ENCODE peak calls at places on chromosomes 4 and X, in ten cellular contexts. Z is DND-41, S is body of pancreas, X is upper lobe of left lung, O is neural progenitor cell, J is keratinocyte, F is tibial artery, U is cardiac fibroblast, G is A549, W is colonic mucosa. Y is an unnamed sample.

GRCh38 chrX:73849054-73849453 is 286.1 kb downstream of the CHIC1 start:
- DNase-seq in Z (no peak), S (no peak), X (no peak), O (peak), J (no peak), F (no peak), U (no peak), G (no peak), W (no peak), Y (no peak)

GRCh38 chr4:81606796-81607550 is 135.3 kb upstream of the RASGEF1B start:
- DNase-seq in Z (no peak), S (peak), X (no peak), O (no peak), J (no peak), F (peak), U (peak), G (no peak), W (peak), Y (no peak)

GRCh38 chr4:108742451-108742850 is 20.4 kb downstream of the ETNPPL start:
- DNase-seq in Z (no peak), S (no peak), X (no peak), O (peak), J (no peak), F (no peak), U (no peak), G (no peak), W (no peak), Y (no peak)

GRCh38 chrX:17414839-17415238 is 39.8 kb downstream of the NHS start:
- DNase-seq in Z (no peak), S (peak), X (no peak), O (peak), J (no peak), F (peak), U (no peak), G (no peak), W (peak), Y (no peak)

GRCh38 chr4:65453398-65453797 is 216.9 kb downstream of the EPHA5 start:
- DNase-seq in Z (no peak), S (no peak), X (no peak), O (no peak), J (no peak), F (no peak), U (no peak), G (no peak), W (no peak), Y (no peak)

GRCh38 chrX:154399527-154400368 is 1.6 kb downstream of the RPL10 start:
- DNase-seq in Z (no peak), S (no peak), X (no peak), O (no peak), J (no peak), F (no peak), U (peak), G (no peak), W (no peak), Y (no peak)

GRCh38 chrX:85503258-85504158 is 124.0 kb upstream of the POF1B start:
- DNase-seq in Z (no peak), S (no peak), X (no peak), O (no peak), J (peak), F (no peak), U (no peak), G (no peak), W (no peak), Y (no peak)

GRCh38 chrX:150504399-150505186 is 63.8 kb upstream of the MTM1 start:
- DNase-seq in Z (no peak), S (peak), X (no peak), O (peak), J (no peak), F (no peak), U (no peak), G (no peak), W (no peak), Y (no peak)

GRCh38 chrX:19824603-19825002 is 62.8 kb downstream of the SH3KBP1 start:
- DNase-seq in Z (no peak), S (no peak), X (no peak), O (no peak), J (no peak), F (no peak), U (no peak), G (no peak), W (no peak), Y (no peak)

GRCh38 chr4:125703443-125703842 is 388.7 kb downstream of the FAT4 start:
- DNase-seq in Z (no peak), S (no peak), X (no peak), O (no peak), J (no peak), F (no peak), U (peak), G (no peak), W (no peak), Y (no peak)

GRCh38 chrX:148723551-148723950 is 223.1 kb downstream of the AFF2 start:
- DNase-seq in Z (no peak), S (no peak), X (no peak), O (no peak), J (no peak), F (no peak), U (no peak), G (no peak), W (no peak), Y (no peak)

GRCh38 chr4:77921701-77922100 is 59.1 kb downstream of the MRPL1 start:
- DNase-seq in Z (no peak), S (no peak), X (no peak), O (no peak), J (peak), F (no peak), U (peak), G (peak), W (no peak), Y (peak)

GRCh38 chr4:74056114-74056857 is 17.8 kb upstream of the CXCL3 start:
- DNase-seq in Z (no peak), S (no peak), X (no peak), O (no peak), J (no peak), F (no peak), U (peak), G (peak), W (no peak), Y (no peak)

GRCh38 chrX:135389717-135390116 is 32.0 kb upstream of the SMIM10L2A start:
- DNase-seq in Z (no peak), S (peak), X (no peak), O (no peak), J (peak), F (no peak), U (no peak), G (peak), W (no peak), Y (no peak)

GRCh38 chr4:19349416-19349815 is 902.3 kb upstream of the SLIT2 start:
- DNase-seq in Z (no peak), S (no peak), X (no peak), O (no peak), J (no peak), F (no peak), U (no peak), G (no peak), W (no peak), Y (no peak)

GRCh38 chr4:46676364-46676763 is 232.7 kb downstream of the COX7B2 start:
- DNase-seq in Z (no peak), S (no peak), X (no peak), O (no peak), J (no peak), F (no peak), U (no peak), G (no peak), W (no peak), Y (no peak)

GRCh38 chr4:47741200-47741599 is 96.7 kb downstream of the CORIN start:
- DNase-seq in Z (no peak), S (no peak), X (no peak), O (no peak), J (no peak), F (no peak), U (peak), G (no peak), W (no peak), Y (no peak)

GRCh38 chrX:53714580-53715335 is 28.2 kb upstream of the HUWE1 start:
- DNase-seq in Z (peak), S (peak), X (no peak), O (no peak), J (no peak), F (no peak), U (peak), G (no peak), W (no peak), Y (no peak)

GRCh38 chrX:107526141-107526540 is 76.7 kb downstream of the FRMPD3 start:
- DNase-seq in Z (no peak), S (no peak), X (no peak), O (no peak), J (no peak), F (no peak), U (no peak), G (no peak), W (no peak), Y (no peak)

GRCh38 chrX:154025230-154025629 is 5.5 kb upstream of the IRAK1 start:
- DNase-seq in Z (no peak), S (no peak), X (no peak), O (no peak), J (peak), F (no peak), U (no peak), G (no peak), W (no peak), Y (no peak)

GRCh38 chrX:153888344-153888743 is 2.4 kb upstream of the L1CAM start:
- DNase-seq in Z (no peak), S (no peak), X (no peak), O (no peak), J (no peak), F (no peak), U (no peak), G (no peak), W (no peak), Y (no peak)

GRCh38 chrX:1075156-1075555 is 137.3 kb downstream of the CRLF2 start:
- DNase-seq in Z (no peak), S (no peak), X (no peak), O (no peak), J (no peak), F (no peak), U (no peak), G (no peak), W (no peak), Y (no peak)

GRCh38 chrX:112961981-112962380 is 121.3 kb upstream of the AMOT start:
- DNase-seq in Z (no peak), S (no peak), X (no peak), O (no peak), J (no peak), F (no peak), U (peak), G (no peak), W (no peak), Y (no peak)

GRCh38 chrX:50978920-50979660 is 68.6 kb downstream of the BMP15 start:
- DNase-seq in Z (no peak), S (peak), X (no peak), O (peak), J (no peak), F (no peak), U (no peak), G (no peak), W (no peak), Y (no peak)
- H3K4me3 ChIP-seq in Z (no peak), S (no peak), X (no peak), O (no peak), J (no peak), F (no peak), U (no peak), G (no peak), W (no peak), Y (no peak)

DNA sequence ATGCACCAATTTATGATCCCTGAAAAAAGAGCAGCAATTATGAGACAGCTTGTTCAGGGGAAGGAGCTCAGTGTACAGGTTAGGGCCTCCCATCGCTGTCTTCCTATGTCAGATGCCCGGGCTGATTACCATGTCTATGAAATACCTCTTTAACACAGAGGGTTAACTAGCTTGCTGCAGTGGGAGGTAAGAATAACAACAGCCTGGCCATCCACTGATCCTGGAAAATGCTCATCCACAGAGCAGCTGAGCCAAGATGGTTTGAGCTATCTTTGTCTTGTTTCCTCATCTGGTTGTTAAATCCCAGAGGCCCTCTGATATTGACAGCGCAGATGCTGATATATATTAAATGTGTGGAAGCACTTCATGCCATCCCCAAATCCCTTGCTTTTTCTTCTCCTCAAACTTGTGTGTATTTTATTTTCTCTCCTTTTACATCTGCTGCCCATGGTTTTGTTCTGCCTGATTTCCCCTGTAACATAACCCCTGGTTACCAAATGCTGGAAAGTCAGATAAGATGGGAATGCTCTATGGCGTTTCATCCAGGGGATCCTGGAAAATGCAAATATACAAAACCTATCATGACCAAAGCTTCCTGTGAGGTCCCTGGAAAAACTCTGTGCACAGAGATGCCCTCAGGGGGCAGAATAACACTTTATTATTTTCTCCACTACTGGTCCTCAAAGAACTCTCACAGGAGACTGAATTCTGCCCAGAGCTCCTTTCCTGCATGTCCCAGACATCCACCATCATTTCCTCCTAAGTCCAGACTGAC is 85.9 kb upstream of the PUDP start:
- DNase-seq in Z (no peak), S (no peak), X (no peak), O (no peak), J (no peak), F (no peak), U (peak), G (no peak), W (no peak), Y (no peak)
- TF ChIP-seq CTCF in Z (no peak), S (no peak), X (no peak), O (no peak), J (no peak), F (no peak), U (no peak), G (no peak), W (no peak), Y (no peak)

GRCh38 chr4:179872751-179873150 is 2370.5 kb upstream of the TENM3 start:
- DNase-seq in Z (no peak), S (no peak), X (no peak), O (no peak), J (no peak), F (no peak), U (no peak), G (no peak), W (no peak), Y (no peak)
- H3K4me3 ChIP-seq in Z (no peak), S (no peak), X (no peak), O (no peak), J (no peak), F (no peak), U (no peak), G (no peak), W (no peak), Y (no peak)

GRCh38 chr4:61294001-61294400 is 93.9 kb downstream of the ADGRL3 start:
- DNase-seq in Z (no peak), S (no peak), X (no peak), O (no peak), J (no peak), F (no peak), U (no peak), G (no peak), W (no peak), Y (no peak)
- TF ChIP-seq CTCF in Z (no peak), S (no peak), X (no peak), O (no peak), J (no peak), F (no peak), U (no peak), G (no peak), W (no peak), Y (no peak)

DNA sequence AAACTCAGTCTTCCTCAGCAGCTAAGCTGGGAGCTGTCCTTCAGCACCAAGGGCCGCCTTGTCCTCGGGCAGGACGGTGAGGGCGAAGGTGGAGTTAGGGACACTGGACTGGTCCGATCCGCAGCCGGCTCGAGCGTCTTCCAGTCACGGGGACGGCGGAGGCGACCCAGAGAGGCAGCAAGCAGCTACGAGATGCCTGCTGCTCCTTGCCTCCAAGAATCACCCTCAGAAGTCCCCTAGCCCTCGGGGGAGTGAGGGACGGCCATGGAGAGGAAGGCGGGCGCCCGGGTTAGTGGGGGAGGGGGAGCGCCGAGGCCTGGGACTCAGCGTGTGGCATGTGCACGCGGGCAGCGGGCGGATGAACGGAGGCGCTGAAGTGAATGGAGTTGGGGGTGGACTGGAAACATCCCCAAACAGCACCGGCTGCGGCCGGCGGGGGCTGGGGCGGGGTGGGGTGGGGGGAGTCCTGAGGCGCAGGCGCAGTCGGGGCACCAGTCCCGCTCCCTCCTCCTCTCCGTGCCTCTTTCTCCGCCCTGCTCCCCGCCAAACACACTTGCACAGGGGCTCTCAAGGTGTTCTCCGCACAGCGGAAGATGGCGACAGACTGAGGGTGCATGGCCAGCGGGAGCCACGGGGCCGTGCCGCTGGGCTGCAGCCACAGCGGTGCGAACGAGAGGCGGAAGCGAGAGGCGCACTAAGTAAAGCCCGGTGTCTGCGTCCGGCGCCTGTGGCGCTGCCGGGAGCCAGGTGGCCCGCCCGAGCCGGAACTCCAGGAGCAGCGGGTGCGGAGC is at the start of gene NALF2:
- DNase-seq in Z (no peak), S (peak), X (peak), O (peak), J (no peak), F (peak), U (peak), G (peak), W (peak), Y (no peak)
- H3K4me3 ChIP-seq in Z (no peak), S (no peak), X (peak), O (peak), J (peak), F (peak), U (peak), G (peak), W (peak), Y (no peak)

DNA sequence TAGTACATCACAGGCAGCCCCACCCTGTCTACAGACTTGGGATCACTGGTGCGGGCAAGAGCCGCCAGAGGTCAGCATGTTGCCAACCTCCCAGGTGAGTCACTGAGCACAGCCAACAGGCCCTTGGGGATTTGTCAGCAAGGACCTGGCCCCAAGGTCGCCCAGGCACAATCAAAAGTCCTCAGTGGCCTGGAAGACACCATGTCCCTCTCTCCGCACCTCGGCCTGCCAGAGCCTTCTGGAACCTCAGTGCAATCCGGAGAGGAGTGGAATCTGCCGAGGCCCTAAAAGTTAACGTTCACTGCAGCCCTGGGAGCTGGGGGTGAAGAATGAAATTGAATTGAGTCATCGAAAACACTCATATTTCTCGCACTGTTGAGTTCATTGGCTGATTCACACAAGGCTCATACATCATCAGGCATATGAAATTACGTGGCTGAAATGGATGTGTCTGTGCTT is 74.3 kb downstream of the WFS1 start:
- DNase-seq in Z (no peak), S (peak), X (no peak), O (no peak), J (peak), F (no peak), U (no peak), G (peak), W (no peak), Y (peak)
- TF ChIP-seq CTCF in Z (no peak), S (no peak), X (no peak), O (peak), J (peak), F (no peak), U (no peak), G (peak), W (no peak), Y (no peak)

GRCh38 chr4:53507671-53508286 is 83.5 kb downstream of the LNX1 start:
- DNase-seq in Z (no peak), S (peak), X (peak), O (no peak), J (no peak), F (peak), U (peak), G (no peak), W (no peak), Y (no peak)
- H3K4me3 ChIP-seq in Z (no peak), S (no peak), X (no peak), O (no peak), J (no peak), F (peak), U (peak), G (no peak), W (no peak), Y (no peak)

GRCh38 chrX:129824620-129825019 is 19.1 kb downstream of the ZDHHC9 start:
- DNase-seq in Z (no peak), S (no peak), X (no peak), O (no peak), J (no peak), F (no peak), U (no peak), G (no peak), W (no peak), Y (no peak)

GRCh38 chrX:129825746-129826505 is 17.8 kb downstream of the ZDHHC9 start:
- DNase-seq in Z (no peak), S (no peak), X (no peak), O (no peak), J (no peak), F (no peak), U (no peak), G (no peak), W (peak), Y (no peak)

GRCh38 chrX:129823523-129823922 is 20.2 kb downstream of the ZDHHC9 start:
- DNase-seq in Z (no peak), S (no peak), X (no peak), O (no peak), J (no peak), F (no peak), U (no peak), G (no peak), W (no peak), Y (no peak)

GRCh38 chrX:129823115-129823514 is 20.6 kb downstream of the ZDHHC9 start:
- DNase-seq in Z (peak), S (peak), X (no peak), O (peak), J (no peak), F (peak), U (peak), G (peak), W (peak), Y (no peak)
- TF ChIP-seq CTCF in Z (peak), S (no peak), X (peak), O (peak), J (peak), F (peak), U (peak), G (peak), W (peak), Y (peak)

DNA sequence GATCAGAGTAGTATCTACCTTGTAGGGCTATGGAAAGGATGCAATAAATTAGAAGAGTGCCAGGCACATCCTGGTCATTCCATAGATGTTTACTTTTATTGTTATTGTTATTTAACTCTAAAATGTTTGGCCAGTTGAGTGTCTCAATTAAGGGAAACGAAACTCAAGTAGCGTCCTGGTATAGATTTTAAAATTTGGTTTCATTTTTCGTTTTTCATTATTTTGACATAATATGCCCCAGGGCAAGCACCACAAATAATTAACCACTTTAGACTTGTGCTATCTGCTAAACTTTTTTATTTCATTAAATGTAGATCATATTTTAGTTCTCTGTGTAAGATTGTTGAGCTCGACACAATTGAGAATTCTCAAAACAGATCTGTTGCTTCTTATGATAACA is 179.7 kb upstream of the PRPS2 start:
- DNase-seq in Z (no peak), S (no peak), X (no peak), O (no peak), J (no peak), F (no peak), U (no peak), G (no peak), W (no peak), Y (no peak)
- H3K4me3 ChIP-seq in Z (no peak), S (no peak), X (no peak), O (no peak), J (no peak), F (no peak), U (no peak), G (no peak), W (no peak), Y (no peak)

Y was measured in AG04449.